ENCODE peak calls at places on chromosomes 6 and 20, in four cellular contexts. One of them, this sample, is unnamed.
A peak's percentile ranks its signal among the peaks of the same experiment; 100 is the strongest.

GRCh38 chr20:58888103-58888502 is 35.6 kb downstream of the GNAS start:
- DNase-seq in activated CD4-positive, alpha-beta T cell treated with anti-CD3 and anti-CD28 coated beads, Interleukin-2, amount 10 ng/mL, durations not matched to agents 7 days and 5 days: no peak
- DNase-seq in caudate nucleus: no peak
- DNase-seq in left ventricle myocardium inferior: no peak
- DNase-seq in this sample: no peak

GRCh38 chr6:143058987-143059386 is 1.7 kb upstream of the AIG1 start:
- DNase-seq in activated CD4-positive, alpha-beta T cell treated with anti-CD3 and anti-CD28 coated beads, Interleukin-2, amount 10 ng/mL, durations not matched to agents 7 days and 5 days: no peak
- DNase-seq in caudate nucleus: no peak
- DNase-seq in left ventricle myocardium inferior: no peak
- DNase-seq in this sample: no peak

GRCh38 chr6:34598725-34599124 is 42.6 kb upstream of the SPDEF start:
- DNase-seq in activated CD4-positive, alpha-beta T cell treated with anti-CD3 and anti-CD28 coated beads, Interleukin-2, amount 10 ng/mL, durations not matched to agents 7 days and 5 days: no peak
- DNase-seq in caudate nucleus: no peak
- DNase-seq in left ventricle myocardium inferior: no peak
- DNase-seq in this sample: no peak

GRCh38 chr6:69343856-69344255 is 453.0 kb downstream of the LMBRD1 start:
- DNase-seq in activated CD4-positive, alpha-beta T cell treated with anti-CD3 and anti-CD28 coated beads, Interleukin-2, amount 10 ng/mL, durations not matched to agents 7 days and 5 days: no peak
- DNase-seq in caudate nucleus: no peak
- DNase-seq in left ventricle myocardium inferior: no peak
- DNase-seq in this sample: no peak

GRCh38 chr6:169167581-169168301 is 85.9 kb downstream of the THBS2 start:
- DNase-seq in activated CD4-positive, alpha-beta T cell treated with anti-CD3 and anti-CD28 coated beads, Interleukin-2, amount 10 ng/mL, durations not matched to agents 7 days and 5 days: no peak
- DNase-seq in caudate nucleus: no peak
- DNase-seq in left ventricle myocardium inferior: peak; percentile 70
- DNase-seq in this sample: no peak

GRCh38 chr6:165308926-165309731 is at the start of gene C6orf118:
- DNase-seq in activated CD4-positive, alpha-beta T cell treated with anti-CD3 and anti-CD28 coated beads, Interleukin-2, amount 10 ng/mL, durations not matched to agents 7 days and 5 days: no peak
- DNase-seq in caudate nucleus: peak; percentile 11
- DNase-seq in left ventricle myocardium inferior: peak; percentile 55
- DNase-seq in this sample: no peak

GRCh38 chr20:22663528-22664025 is 79.2 kb upstream of the FOXA2 start:
- DNase-seq in activated CD4-positive, alpha-beta T cell treated with anti-CD3 and anti-CD28 coated beads, Interleukin-2, amount 10 ng/mL, durations not matched to agents 7 days and 5 days: no peak
- DNase-seq in caudate nucleus: no peak
- DNase-seq in left ventricle myocardium inferior: no peak
- DNase-seq in this sample: no peak

GRCh38 chr6:154613137-154613676 is 102.7 kb upstream of the CNKSR3 start:
- DNase-seq in activated CD4-positive, alpha-beta T cell treated with anti-CD3 and anti-CD28 coated beads, Interleukin-2, amount 10 ng/mL, durations not matched to agents 7 days and 5 days: no peak
- DNase-seq in caudate nucleus: no peak
- DNase-seq in left ventricle myocardium inferior: no peak
- DNase-seq in this sample: no peak

GRCh38 chr6:56242343-56242742 is 5.0 kb downstream of the COL21A1 start:
- DNase-seq in activated CD4-positive, alpha-beta T cell treated with anti-CD3 and anti-CD28 coated beads, Interleukin-2, amount 10 ng/mL, durations not matched to agents 7 days and 5 days: no peak
- DNase-seq in caudate nucleus: no peak
- DNase-seq in left ventricle myocardium inferior: no peak
- DNase-seq in this sample: no peak

GRCh38 chr6:169841251-169841650 is 89.8 kb downstream of the ERMARD start:
- DNase-seq in activated CD4-positive, alpha-beta T cell treated with anti-CD3 and anti-CD28 coated beads, Interleukin-2, amount 10 ng/mL, durations not matched to agents 7 days and 5 days: no peak
- DNase-seq in caudate nucleus: no peak
- DNase-seq in left ventricle myocardium inferior: no peak
- DNase-seq in this sample: no peak

GRCh38 chr20:1952737-1953530 is 40.9 kb downstream of the PDYN start:
- DNase-seq in activated CD4-positive, alpha-beta T cell treated with anti-CD3 and anti-CD28 coated beads, Interleukin-2, amount 10 ng/mL, durations not matched to agents 7 days and 5 days: no peak
- DNase-seq in caudate nucleus: no peak
- DNase-seq in left ventricle myocardium inferior: no peak
- DNase-seq in this sample: no peak

GRCh38 chr20:36860339-36860738 is 15.6 kb upstream of the TLDC2 start:
- DNase-seq in activated CD4-positive, alpha-beta T cell treated with anti-CD3 and anti-CD28 coated beads, Interleukin-2, amount 10 ng/mL, durations not matched to agents 7 days and 5 days: no peak
- DNase-seq in caudate nucleus: no peak
- DNase-seq in left ventricle myocardium inferior: no peak
- DNase-seq in this sample: no peak

GRCh38 chr6:12602951-12603710 is 113.4 kb upstream of the PHACTR1 start:
- DNase-seq in activated CD4-positive, alpha-beta T cell treated with anti-CD3 and anti-CD28 coated beads, Interleukin-2, amount 10 ng/mL, durations not matched to agents 7 days and 5 days: no peak
- DNase-seq in caudate nucleus: no peak
- DNase-seq in left ventricle myocardium inferior: no peak
- DNase-seq in this sample: no peak

GRCh38 chr6:154039231-154039842 is at the start of gene OPRM1:
- DNase-seq in activated CD4-positive, alpha-beta T cell treated with anti-CD3 and anti-CD28 coated beads, Interleukin-2, amount 10 ng/mL, durations not matched to agents 7 days and 5 days: peak; percentile 40
- DNase-seq in caudate nucleus: no peak
- DNase-seq in left ventricle myocardium inferior: peak; percentile 16
- DNase-seq in this sample: peak; percentile 38

GRCh38 chr20:59848182-59848581 is 85.3 kb downstream of the SYCP2 start:
- DNase-seq in activated CD4-positive, alpha-beta T cell treated with anti-CD3 and anti-CD28 coated beads, Interleukin-2, amount 10 ng/mL, durations not matched to agents 7 days and 5 days: no peak
- DNase-seq in caudate nucleus: no peak
- DNase-seq in left ventricle myocardium inferior: no peak
- DNase-seq in this sample: no peak

GRCh38 chr20:19757973-19758887 is at the start of gene RIN2:
- DNase-seq in activated CD4-positive, alpha-beta T cell treated with anti-CD3 and anti-CD28 coated beads, Interleukin-2, amount 10 ng/mL, durations not matched to agents 7 days and 5 days: no peak
- DNase-seq in caudate nucleus: peak; percentile 43
- DNase-seq in left ventricle myocardium inferior: peak; percentile 92
- DNase-seq in this sample: no peak

This sample was measured in activated CD4-positive, alpha-beta memory T cell treated with anti-CD3 and anti-CD28 coated beads, Interleukin-2, amount 10 ng/mL, durations not matched to agents 7 days and 5 days.